ENCODE peak calls at places on chromosomes 7 and 10, in six cellular contexts. K is astrocyte of the spinal cord, H is Panc1, E is ovary, N is right lobe of liver, P is heart right ventricle. T is an unnamed sample.

GRCh38 chr10:16478801-16479200 is 42.0 kb downstream of the PTER start:
- DNase-seq in P (no peak), K (no peak), N (no peak), H (no peak), E (no peak), T (no peak)

GRCh38 chr7:47379629-47380324 is 202.1 kb downstream of the TNS3 start:
- DNase-seq in N (no peak), K (peak), H (no peak), P (peak), E (peak), T (peak)

GRCh38 chr10:31759124-31759798 is 169.4 kb downstream of the ARHGAP12 start:
- DNase-seq in E (peak), N (peak), H (no peak), P (peak), K (peak), T (peak)

GRCh38 chr7:17787257-17787656 is 153.0 kb downstream of the SNX13 start:
- DNase-seq in P (no peak), K (no peak), H (no peak), E (no peak), N (no peak), T (no peak)

GRCh38 chr10:75538144-75538543 is 106.7 kb downstream of the LRMDA start:
- DNase-seq in H (no peak), K (no peak), N (no peak), P (no peak), E (no peak), T (no peak)

GRCh38 chr10:28734940-28735759 is 57.8 kb downstream of the BAMBI start:
- DNase-seq in P (no peak), N (no peak), E (no peak), K (peak), H (no peak), T (peak)

GRCh38 chr10:110620108-110620719 is 23.9 kb upstream of the RBM20 start:
- DNase-seq in H (no peak), N (no peak), E (no peak), P (no peak), K (no peak), T (no peak)

GRCh38 chr10:125538947-125539649 is 143.9 kb downstream of the TEX36 start:
- DNase-seq in H (no peak), E (no peak), P (no peak), N (no peak), K (no peak), T (no peak)

GRCh38 chr7:64463636-64464375 is 99.1 kb downstream of the ZNF680 start:
- DNase-seq in P (peak), E (peak), H (no peak), N (peak), K (peak), T (peak)

GRCh38 chr7:133961724-133962123 is 165.4 kb upstream of the LRGUK start:
- DNase-seq in K (no peak), N (no peak), P (no peak), E (no peak), H (no peak), T (no peak)

GRCh38 chr10:101062231-101063161 is 707 bp downstream of the KAZALD1 start:
- DNase-seq in H (no peak), N (peak), E (peak), P (peak), K (no peak), T (peak)

GRCh38 chr7:139618482-139619366 is 95.2 kb downstream of the CLEC2L start:
- DNase-seq in E (peak), K (peak), P (peak), H (no peak), N (no peak), T (peak)

GRCh38 chr10:30435068-30435422 is 1.1 kb downstream of the MAP3K8 start:
- DNase-seq in E (no peak), K (no peak), N (peak), P (no peak), H (no peak), T (peak)

GRCh38 chr10:30979956-30980355 is 51.7 kb downstream of the ZNF438 start:
- DNase-seq in N (no peak), K (no peak), E (no peak), P (no peak), H (no peak), T (no peak)

GRCh38 chr7:155858521-155859061 is 46.3 kb upstream of the SHH start:
- DNase-seq in N (peak), K (peak), H (no peak), E (no peak), P (no peak), T (peak)

GRCh38 chr7:99386584-99387238 is 12.2 kb downstream of the ARPC1B start:
- DNase-seq in P (no peak), K (no peak), N (no peak), E (no peak), H (no peak), T (peak)

GRCh38 chr7:18350678-18351077 is 144.9 kb upstream of the HDAC9 start:
- DNase-seq in K (no peak), E (no peak), H (no peak), P (no peak), N (no peak), T (no peak)

GRCh38 chr7:126698446-126698845 is 554.3 kb downstream of the GRM8 start:
- DNase-seq in E (no peak), K (no peak), N (no peak), H (no peak), P (no peak), T (no peak)

GRCh38 chr7:108805808-108806397 is 236.2 kb downstream of the DNAJB9 start:
- DNase-seq in N (no peak), K (peak), H (no peak), P (no peak), E (no peak), T (peak)
- TF ChIP-seq CTCF in N (peak), K (peak), H (peak), P (no peak), E (no peak), T (peak)

DNA sequence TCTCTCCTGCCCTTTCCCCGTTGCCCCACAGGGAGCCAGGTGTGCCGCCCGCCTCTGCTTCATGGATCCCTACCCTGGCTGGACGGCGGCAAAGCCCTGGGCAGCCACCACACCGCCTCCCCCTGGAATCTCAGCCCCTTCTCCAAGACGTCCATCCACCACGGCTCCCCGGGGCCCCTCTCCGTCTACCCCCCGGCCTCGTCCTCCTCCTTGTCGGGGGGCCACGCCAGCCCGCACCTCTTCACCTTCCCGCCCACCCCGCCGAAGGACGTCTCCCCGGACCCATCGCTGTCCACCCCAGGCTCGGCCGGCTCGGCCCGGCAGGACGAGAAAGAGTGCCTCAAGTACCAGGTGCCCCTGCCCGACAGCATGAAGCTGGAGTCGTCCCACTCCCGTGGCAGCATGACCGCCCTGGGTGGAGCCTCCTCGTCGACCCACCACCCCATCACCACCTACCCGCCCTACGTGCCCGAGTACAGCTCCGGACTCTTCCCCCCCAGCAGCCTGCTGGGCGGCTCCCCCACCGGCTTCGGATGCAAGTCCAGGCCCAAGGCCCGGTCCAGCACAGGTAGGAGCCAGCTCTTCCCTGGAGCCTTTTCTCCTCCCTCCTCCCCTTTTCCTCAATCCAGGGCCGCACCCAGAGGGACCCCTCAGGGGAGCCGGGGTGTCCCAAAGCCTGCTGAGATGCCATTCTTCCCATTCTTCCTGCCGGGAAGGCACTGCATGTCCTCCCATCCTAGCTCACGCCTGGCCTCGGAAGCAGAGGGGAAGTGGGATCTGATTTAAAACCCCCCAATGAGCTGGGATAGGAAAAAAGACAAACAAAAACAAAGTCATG is 4.0 kb downstream of the GATA3 start:
- DNase-seq in K (no peak), P (no peak), H (no peak), N (no peak), E (no peak), T (no peak)
- H3K4me3 ChIP-seq in K (no peak), P (no peak), H (peak), N (no peak), E (no peak), T (no peak)

GRCh38 chr7:2537981-2538851 is 17.1 kb downstream of the BRAT1 start:
- DNase-seq in N (no peak), E (no peak), K (no peak), H (no peak), P (no peak), T (no peak)
- TF ChIP-seq CTCF in N (no peak), E (no peak), K (no peak), H (no peak), P (no peak), T (no peak)

GRCh38 chr7:33932221-33932620 is 26.9 kb downstream of the BMPER start:
- DNase-seq in H (no peak), E (no peak), P (no peak), K (no peak), N (no peak), T (peak)
- H3K4me3 ChIP-seq in H (no peak), E (peak), P (no peak), K (no peak), N (no peak), T (no peak)

GRCh38 chr10:64537931-64538330 is 1016.7 kb downstream of the REEP3 start:
- DNase-seq in K (no peak), E (no peak), H (no peak), P (no peak), N (no peak), T (no peak)

GRCh38 chr10:64534616-64535015 is 1013.4 kb downstream of the REEP3 start:
- DNase-seq in K (no peak), P (no peak), H (no peak), E (no peak), N (no peak), T (no peak)

GRCh38 chr10:64537112-64537511 is 1015.9 kb downstream of the REEP3 start:
- DNase-seq in K (no peak), P (no peak), H (no peak), N (no peak), E (no peak), T (no peak)

DNA sequence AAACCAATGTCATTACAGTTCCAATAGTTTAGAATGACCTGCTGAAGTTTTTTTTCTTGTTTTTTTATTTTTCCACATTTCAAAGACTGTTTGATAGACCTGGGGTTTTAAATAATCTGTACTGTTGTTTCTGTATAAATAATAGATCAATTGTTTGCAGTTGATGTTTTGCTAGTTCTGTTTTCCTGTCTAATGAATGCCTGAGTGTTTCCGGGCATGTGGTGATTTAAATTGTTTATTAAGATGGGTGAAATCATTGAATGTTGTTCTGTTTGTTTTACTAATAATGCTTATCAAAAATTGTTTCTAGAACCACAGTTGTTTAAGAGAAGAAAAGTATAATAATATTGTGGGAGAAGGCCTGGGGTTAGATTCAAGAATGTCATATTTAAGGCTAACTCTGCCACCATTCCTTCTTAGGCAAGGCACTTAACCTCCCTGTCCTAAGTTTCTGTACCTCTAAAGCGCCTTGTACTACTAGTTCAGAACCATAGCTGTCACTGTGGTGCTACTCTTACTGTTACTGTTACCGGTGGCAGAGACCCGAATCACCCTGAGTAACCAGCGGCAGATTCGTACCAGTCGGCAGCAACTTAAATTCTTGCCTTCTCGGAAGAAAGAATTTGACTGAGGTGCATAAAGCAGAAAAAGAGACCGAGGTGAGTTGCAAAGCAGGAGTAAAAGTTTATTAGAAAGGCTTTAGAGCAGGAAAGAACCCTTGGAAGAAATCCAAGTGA is 1014.1 kb downstream of the REEP3 start:
- DNase-seq in K (no peak), P (no peak), E (no peak), H (no peak), N (no peak), T (no peak)
- TF ChIP-seq CTCF in K (no peak), P (no peak), E (no peak), H (no peak), N (no peak), T (no peak)

GRCh38 chr7:129845178-129845971 is 107.4 kb downstream of the UBE2H start:
- DNase-seq in H (peak), K (peak), N (no peak), P (no peak), E (no peak), T (peak)
- H3K4me3 ChIP-seq in H (no peak), K (no peak), N (no peak), P (no peak), E (no peak), T (no peak)